ENCODE peak calls at places on chromosomes 1 and 21, in six cellular contexts. X is A549; K is WTC11; L is H1; O is CD4-positive, alpha-beta T cell; H is neural progenitor cell. M is an unnamed sample.

GRCh38 chr1:54403808-54404261 is 2.4 kb downstream of the SSBP3 start:
- DNase-seq in O (no peak), H (no peak), X (no peak), K (no peak), L (no peak), M (no peak)

GRCh38 chr21:33437140-33437539 is 33.9 kb downstream of the IFNGR2 start:
- DNase-seq in H (no peak), K (no peak), O (no peak), L (no peak), X (no peak), M (no peak)

GRCh38 chr1:101236546-101237228 is at the start of gene S1PR1:
- DNase-seq in X (no peak), L (peak; percentile 76), O (peak; percentile 80), H (peak; percentile 94), K (peak; percentile 83), M (no peak)

GRCh38 chr1:101376121-101377095 is 139.6 kb downstream of the S1PR1 start:
- DNase-seq in O (no peak), K (no peak), X (no peak), L (no peak), H (no peak), M (no peak)

GRCh38 chr1:43205671-43206070 is 33.5 kb downstream of the CFAP57 start:
- DNase-seq in O (no peak), K (no peak), H (no peak), X (no peak), L (no peak), M (no peak)

GRCh38 chr1:156652131-156652991 is 10.4 kb downstream of the BCAN start:
- DNase-seq in O (no peak), K (peak; percentile 84), H (peak; percentile 91), L (peak; percentile 92), X (no peak), M (no peak)

GRCh38 chr1:41580520-41581172 is 96.2 kb upstream of the EDN2 start:
- DNase-seq in L (no peak), O (no peak), K (no peak), X (no peak), H (no peak), M (no peak)

GRCh38 chr1:143735764-143736461 is 235.9 kb downstream of the FAM72C start:
- DNase-seq in O (no peak), X (peak; percentile 90), L (peak; percentile 64), H (no peak), K (peak; percentile 56), M (no peak)

GRCh38 chr1:198435044-198435443 is 105.4 kb downstream of the ATP6V1G3 start:
- DNase-seq in H (no peak), O (no peak), X (no peak), L (no peak), K (no peak), M (no peak)

GRCh38 chr1:6358144-6358624 is 35.4 kb downstream of the ACOT7 start:
- DNase-seq in L (no peak), O (no peak), K (no peak), H (no peak), X (no peak), M (no peak)

GRCh38 chr21:17387030-17387617 is 125.7 kb upstream of the CXADR start:
- DNase-seq in H (peak; percentile 80), K (peak; percentile 14), L (no peak), O (peak; percentile 17), X (peak; percentile 51), M (no peak)
- TF ChIP-seq CTCF in H (peak; percentile 88), K (peak; percentile 76), L (peak; percentile 54), O (peak; percentile 94), X (peak; percentile 70), M (peak; percentile 75)

DNA sequence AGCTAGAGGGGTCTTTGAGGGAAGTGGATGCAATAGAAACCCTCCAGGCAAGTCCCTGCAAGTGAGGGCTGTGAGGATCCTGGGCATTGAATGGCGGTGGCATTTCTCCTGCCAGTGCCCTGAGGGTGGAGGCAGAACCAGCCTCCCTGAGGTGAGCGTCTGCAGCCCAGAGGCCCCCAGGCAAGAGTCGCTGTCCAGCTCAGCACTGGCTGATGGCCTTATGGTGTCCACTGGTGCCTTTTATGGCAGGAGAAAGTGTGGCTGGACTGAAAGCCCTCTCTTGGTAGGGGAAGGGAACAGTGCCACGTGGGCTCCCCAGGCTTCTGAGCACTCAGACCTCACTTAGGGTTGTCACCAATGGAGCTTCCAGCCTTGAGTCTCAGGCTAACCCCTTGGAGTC is 77.3 kb downstream of the SH3BGR start:
- DNase-seq in H (peak; percentile 50), O (no peak), K (no peak), L (no peak), X (no peak), M (no peak)
- TF ChIP-seq CTCF in H (no peak), O (no peak), K (no peak), L (no peak), X (no peak), M (no peak)

GRCh38 chr1:167881069-167881468 is 32.9 kb downstream of the ADCY10 start:
- DNase-seq in K (no peak), O (no peak), X (no peak), H (no peak), L (no peak), M (no peak)

GRCh38 chr1:167880570-167880969 is 33.4 kb downstream of the ADCY10 start:
- DNase-seq in O (no peak), K (no peak), H (no peak), L (no peak), X (no peak), M (no peak)

GRCh38 chr1:167881786-167882185 is 32.1 kb downstream of the ADCY10 start:
- DNase-seq in L (no peak), O (no peak), K (no peak), X (peak; percentile 16), H (no peak), M (no peak)

GRCh38 chr1:167876597-167877175 is 37.2 kb downstream of the ADCY10 start:
- DNase-seq in K (no peak), X (no peak), H (no peak), L (no peak), O (no peak), M (no peak)

GRCh38 chr1:167878372-167879160 is 35.4 kb downstream of the ADCY10 start:
- DNase-seq in L (no peak), X (peak; percentile 11), O (no peak), K (no peak), H (no peak), M (no peak)
- TF ChIP-seq CTCF in L (peak; percentile 36), X (no peak), O (no peak), K (no peak), H (no peak), M (no peak)

GRCh38 chr1:236311040-236311439 is 29.3 kb upstream of the ERO1B start:
- DNase-seq in O (no peak), L (no peak), X (peak; percentile 19), H (peak; percentile 18), K (no peak), M (no peak)
- TF ChIP-seq CTCF in O (no peak), L (no peak), X (no peak), H (peak; percentile 6), K (no peak), M (no peak)

GRCh38 chr1:176847052-176847451 is 317.5 kb downstream of the ASTN1 start:
- DNase-seq in L (no peak), H (no peak), O (no peak), X (no peak), K (no peak), M (no peak)

GRCh38 chr1:176849281-176849680 is 315.2 kb downstream of the ASTN1 start:
- DNase-seq in X (no peak), L (no peak), K (no peak), O (no peak), H (no peak), M (no peak)

GRCh38 chr1:176837708-176838107 is 326.8 kb downstream of the ASTN1 start:
- DNase-seq in X (no peak), K (no peak), O (no peak), L (no peak), H (no peak), M (no peak)

GRCh38 chr1:176843352-176844297 is 320.9 kb downstream of the ASTN1 start:
- DNase-seq in X (peak; percentile 43), K (peak; percentile 22), L (no peak), H (peak; percentile 64), O (no peak), M (no peak)
- TF ChIP-seq CTCF in X (peak; percentile 41), K (peak; percentile 38), L (peak; percentile 53), H (peak; percentile 71), O (no peak), M (peak; percentile 94)

GRCh38 chr1:99650021-99650420 is 4.1 kb downstream of the PALMD start:
- DNase-seq in H (no peak), K (no peak), O (no peak), L (no peak), X (no peak), M (no peak)

GRCh38 chr1:99647460-99647859 is 1.5 kb downstream of the PALMD start:
- DNase-seq in L (no peak), K (no peak), X (no peak), H (no peak), O (no peak), M (no peak)

GRCh38 chr1:99645699-99646531 is at the start of gene PALMD:
- DNase-seq in X (peak; percentile 40), K (peak; percentile 15), H (peak; percentile 19), O (no peak), L (no peak), M (no peak)

GRCh38 chr1:99646885-99647284 is 972 bp downstream of the PALMD start:
- DNase-seq in H (no peak), L (no peak), O (no peak), K (no peak), X (no peak), M (no peak)

GRCh38 chr1:99648107-99648506 is 2.2 kb downstream of the PALMD start:
- DNase-seq in O (no peak), L (no peak), K (peak; percentile 16), X (peak; percentile 58), H (no peak), M (no peak)
- TF ChIP-seq CTCF in O (no peak), L (peak; percentile 48), K (no peak), X (peak; percentile 20), H (peak; percentile 24), M (peak; percentile 51)

DNA sequence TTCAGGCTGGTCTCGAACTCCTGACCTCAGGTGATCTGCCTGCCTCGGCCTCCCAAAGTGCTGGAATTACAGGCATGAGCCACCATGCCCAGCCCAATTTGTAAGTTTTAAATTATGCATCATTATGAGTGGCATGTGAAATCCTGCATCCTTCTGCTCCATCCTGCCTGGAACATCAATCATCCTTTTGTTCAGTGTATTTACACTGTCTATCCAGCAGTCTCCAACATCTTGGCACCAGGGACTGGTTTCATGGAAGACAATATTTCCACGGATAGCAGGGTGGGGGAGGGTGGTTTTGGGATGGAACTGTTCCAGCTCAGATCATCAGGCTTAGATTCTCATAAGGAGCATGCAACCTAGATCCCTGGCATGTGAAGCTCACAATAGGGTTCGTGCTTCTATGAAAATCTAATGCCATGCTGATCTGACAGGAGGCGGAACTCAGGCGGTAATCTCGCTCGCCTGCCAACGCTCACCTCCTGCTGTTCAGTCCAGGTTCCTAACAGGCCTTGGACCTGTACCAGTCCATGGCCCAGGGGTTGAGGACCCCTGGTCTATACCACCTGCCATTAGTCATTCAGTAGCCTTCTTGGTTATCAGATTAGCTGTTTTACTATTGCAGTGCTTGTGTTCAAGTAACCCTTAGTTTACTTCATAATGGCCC is 22.2 kb upstream of the TCEA3 start:
- DNase-seq in L (no peak), H (no peak), K (no peak), X (no peak), O (no peak), M (no peak)
- TF ChIP-seq CTCF in L (no peak), H (no peak), K (no peak), X (no peak), O (no peak), M (no peak)